ENCODE peak calls at places on chromosomes 5 and 9, in four cellular contexts. One of them, this sample, is unnamed.

GRCh38 chr9:92745236-92745790 is 19.3 kb downstream of the BICD2 start:
- DNase-seq in MCF 10A: no peak
- DNase-seq in epithelial cell of esophagus: no peak
- DNase-seq in M059J: no peak
- DNase-seq in this sample: no peak

GRCh38 chr5:41883243-41883642 is 13.0 kb upstream of the OXCT1 start:
- DNase-seq in M059J: no peak
- DNase-seq in MCF 10A: no peak
- DNase-seq in epithelial cell of esophagus: no peak
- DNase-seq in this sample: no peak

GRCh38 chr9:95027914-95028854 is 289.3 kb downstream of the FANCC start:
- DNase-seq in MCF 10A: no peak
- DNase-seq in M059J: no peak
- DNase-seq in epithelial cell of esophagus: no peak
- DNase-seq in this sample: no peak

GRCh38 chr5:142016576-142016975 is 3.7 kb upstream of the GNPDA1 start:
- DNase-seq in epithelial cell of esophagus: no peak
- DNase-seq in MCF 10A: no peak
- DNase-seq in M059J: no peak
- DNase-seq in this sample: peak

GRCh38 chr9:79817469-79818004 is 245.8 kb downstream of the TLE4 start:
- DNase-seq in epithelial cell of esophagus: no peak
- DNase-seq in MCF 10A: no peak
- DNase-seq in M059J: peak
- DNase-seq in this sample: peak

GRCh38 chr5:18113724-18114123 is 479.5 kb downstream of the TAF11L14 start:
- DNase-seq in M059J: peak
- DNase-seq in epithelial cell of esophagus: peak
- DNase-seq in MCF 10A: peak
- DNase-seq in this sample: no peak

GRCh38 chr5:64939772-64940510 is 171.2 kb downstream of the CWC27 start:
- DNase-seq in epithelial cell of esophagus: peak
- DNase-seq in MCF 10A: no peak
- DNase-seq in M059J: no peak
- DNase-seq in this sample: no peak

GRCh38 chr9:23044549-23044948 is 597.9 kb downstream of the DMRTA1 start:
- DNase-seq in M059J: peak
- DNase-seq in MCF 10A: no peak
- DNase-seq in epithelial cell of esophagus: peak
- DNase-seq in this sample: no peak

GRCh38 chr9:132798817-132799790 is 79.0 kb downstream of the AK8 start:
- DNase-seq in epithelial cell of esophagus: no peak
- DNase-seq in M059J: peak
- DNase-seq in MCF 10A: no peak
- DNase-seq in this sample: no peak

GRCh38 chr5:586751-587285 is 25.3 kb upstream of the CEP72 start:
- DNase-seq in MCF 10A: no peak
- DNase-seq in M059J: no peak
- DNase-seq in epithelial cell of esophagus: no peak
- DNase-seq in this sample: no peak

GRCh38 chr5:6262651-6263363 is 115.5 kb downstream of the MED10 start:
- DNase-seq in M059J: no peak
- DNase-seq in MCF 10A: no peak
- DNase-seq in epithelial cell of esophagus: no peak
- DNase-seq in this sample: no peak

GRCh38 chr9:107584944-107585343 is 95.4 kb upstream of the KLF4 start:
- DNase-seq in epithelial cell of esophagus: no peak
- DNase-seq in MCF 10A: no peak
- DNase-seq in M059J: no peak
- DNase-seq in this sample: no peak

GRCh38 chr9:121954477-121955175 is 138.5 kb downstream of the TTLL11 start:
- DNase-seq in epithelial cell of esophagus: no peak
- DNase-seq in M059J: peak
- DNase-seq in MCF 10A: no peak
- DNase-seq in this sample: no peak

GRCh38 chr9:77926314-77926959 is 105.2 kb downstream of the GNAQ start:
- DNase-seq in epithelial cell of esophagus: peak
- DNase-seq in M059J: peak
- DNase-seq in MCF 10A: peak
- DNase-seq in this sample: no peak

GRCh38 chr5:95870105-95870672 is 47.7 kb upstream of the GLRX start:
- DNase-seq in M059J: peak
- DNase-seq in MCF 10A: no peak
- DNase-seq in epithelial cell of esophagus: peak
- DNase-seq in this sample: peak

GRCh38 chr5:106595864-106596263 is 1074.9 kb downstream of the EFNA5 start:
- DNase-seq in epithelial cell of esophagus: no peak
- DNase-seq in MCF 10A: no peak
- DNase-seq in M059J: no peak
- DNase-seq in this sample: no peak